ENCODE peak calls at places on chromosomes 2 and 18, in seven cellular contexts. Z, L, K, R, N, Q and O are unnamed samples.

GRCh38 chr2:1685957-1686783 is 58.1 kb downstream of the PXDN start:
- DNase-seq in Z (no peak), L (no peak), K (no peak), R (no peak), N (no peak), Q (no peak), O (peak)

GRCh38 chr2:178258916-178259315 is 64.6 kb downstream of the OSBPL6 start:
- DNase-seq in Z (no peak), L (no peak), K (no peak), R (no peak), N (no peak), Q (no peak), O (no peak)

GRCh38 chr2:56025469-56026193 is 102.0 kb upstream of the EFEMP1 start:
- DNase-seq in Z (no peak), L (no peak), K (no peak), R (no peak), N (no peak), Q (no peak), O (no peak)

GRCh38 chr2:62243983-62244382 is 48.1 kb downstream of the B3GNT2 start:
- DNase-seq in Z (no peak), L (no peak), K (no peak), R (no peak), N (no peak), Q (no peak), O (no peak)

GRCh38 chr18:58316943-58317342 is 272.9 kb downstream of the NEDD4L start:
- DNase-seq in Z (no peak), L (no peak), K (peak), R (no peak), N (no peak), Q (no peak), O (no peak)

GRCh38 chr2:215979615-215980014 is 33.7 kb downstream of the MREG start:
- DNase-seq in Z (no peak), L (peak), K (peak), R (no peak), N (no peak), Q (no peak), O (no peak)

GRCh38 chr2:70887550-70888229 is 48.0 kb upstream of the ATP6V1B1 start:
- DNase-seq in Z (no peak), L (peak), K (no peak), R (peak), N (no peak), Q (no peak), O (no peak)

GRCh38 chr2:132559326-132559725 is 110.7 kb downstream of the LYPD1 start:
- DNase-seq in Z (no peak), L (no peak), K (no peak), R (no peak), N (no peak), Q (no peak), O (no peak)

GRCh38 chr2:223668302-223668998 is 66.3 kb upstream of the SCG2 start:
- DNase-seq in Z (no peak), L (no peak), K (no peak), R (no peak), N (no peak), Q (no peak), O (no peak)

GRCh38 chr2:200869014-200869413 is 4.6 kb upstream of the CLK1 start:
- DNase-seq in Z (no peak), L (no peak), K (no peak), R (no peak), N (no peak), Q (no peak), O (no peak)

GRCh38 chr18:48838921-48839818 is 111.6 kb downstream of the SMAD7 start:
- DNase-seq in Z (no peak), L (no peak), K (no peak), R (no peak), N (no peak), Q (no peak), O (no peak)

DNA sequence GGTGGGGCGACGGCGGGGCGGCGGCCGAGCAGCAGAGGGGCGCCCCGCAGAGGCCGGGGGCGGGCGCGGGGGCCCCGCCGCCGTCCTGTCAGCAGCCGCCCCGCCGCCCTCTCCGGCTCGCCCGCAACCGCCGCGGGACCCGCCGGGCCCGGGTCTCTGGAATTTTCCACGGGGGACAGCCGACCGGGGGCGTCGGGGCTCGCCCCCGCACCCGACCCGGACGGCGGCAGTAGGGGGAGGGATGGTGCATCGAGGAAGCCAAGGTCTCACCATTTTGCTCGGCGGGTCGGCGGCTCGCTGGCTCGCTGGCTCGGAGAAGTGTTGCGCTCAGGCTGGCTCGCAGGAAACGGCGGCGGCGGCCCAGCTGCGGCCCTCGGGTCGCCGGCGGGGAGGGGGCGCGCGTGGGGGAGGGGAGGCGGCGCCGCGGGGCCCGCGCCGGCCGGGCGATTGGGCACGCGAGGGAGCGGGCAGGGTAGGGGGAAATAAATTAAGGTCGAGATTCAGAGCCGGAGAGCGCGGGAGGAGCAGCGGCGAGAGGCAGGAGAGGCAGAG is 401 bp downstream of the PPP3R1 start:
- DNase-seq in Z (no peak), L (peak), K (peak), R (peak), N (no peak), Q (peak), O (peak)
- TF ChIP-seq TAF1 in Z (no peak), L (no peak), K (no peak), R (no peak), N (no peak), Q (no peak), O (no peak)

GRCh38 chr2:117470311-117471095 is 344.0 kb upstream of the DDX18 start:
- DNase-seq in Z (peak), L (peak), K (peak), R (peak), N (no peak), Q (no peak), O (peak)
- TF ChIP-seq TAF1 in Z (no peak), L (no peak), K (no peak), R (no peak), N (no peak), Q (no peak), O (no peak)

GRCh38 chr2:25521126-25521525 is 152.3 kb downstream of the DTNB start:
- DNase-seq in Z (no peak), L (no peak), K (no peak), R (no peak), N (no peak), Q (no peak), O (no peak)
- TF ChIP-seq TAF1 in Z (no peak), L (no peak), K (no peak), R (no peak), N (no peak), Q (no peak), O (no peak)

DNA sequence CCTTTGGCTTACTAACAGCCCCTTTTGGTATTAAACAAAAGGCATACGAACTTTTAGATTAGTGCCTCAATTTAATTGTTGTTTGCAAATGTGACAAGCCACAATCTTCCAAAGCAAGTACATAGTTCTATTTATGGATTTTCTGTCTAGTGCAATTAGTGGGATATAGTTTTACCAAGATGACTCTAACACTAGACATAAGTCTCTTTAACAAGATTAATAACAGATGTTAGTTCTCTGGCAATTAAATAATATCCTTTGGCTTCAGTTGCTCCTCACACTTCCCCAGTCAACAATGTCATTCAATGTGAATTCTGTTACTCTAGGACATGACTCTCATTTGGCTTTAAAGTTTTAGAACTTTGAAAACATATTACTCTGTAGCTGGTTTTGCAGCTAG is 16.7 kb upstream of the MC4R start:
- DNase-seq in Z (no peak), L (no peak), K (no peak), R (no peak), N (no peak), Q (no peak), O (no peak)
- TF ChIP-seq TAF1 in Z (no peak), L (no peak), K (no peak), R (no peak), N (no peak), Q (no peak), O (no peak)

DNA sequence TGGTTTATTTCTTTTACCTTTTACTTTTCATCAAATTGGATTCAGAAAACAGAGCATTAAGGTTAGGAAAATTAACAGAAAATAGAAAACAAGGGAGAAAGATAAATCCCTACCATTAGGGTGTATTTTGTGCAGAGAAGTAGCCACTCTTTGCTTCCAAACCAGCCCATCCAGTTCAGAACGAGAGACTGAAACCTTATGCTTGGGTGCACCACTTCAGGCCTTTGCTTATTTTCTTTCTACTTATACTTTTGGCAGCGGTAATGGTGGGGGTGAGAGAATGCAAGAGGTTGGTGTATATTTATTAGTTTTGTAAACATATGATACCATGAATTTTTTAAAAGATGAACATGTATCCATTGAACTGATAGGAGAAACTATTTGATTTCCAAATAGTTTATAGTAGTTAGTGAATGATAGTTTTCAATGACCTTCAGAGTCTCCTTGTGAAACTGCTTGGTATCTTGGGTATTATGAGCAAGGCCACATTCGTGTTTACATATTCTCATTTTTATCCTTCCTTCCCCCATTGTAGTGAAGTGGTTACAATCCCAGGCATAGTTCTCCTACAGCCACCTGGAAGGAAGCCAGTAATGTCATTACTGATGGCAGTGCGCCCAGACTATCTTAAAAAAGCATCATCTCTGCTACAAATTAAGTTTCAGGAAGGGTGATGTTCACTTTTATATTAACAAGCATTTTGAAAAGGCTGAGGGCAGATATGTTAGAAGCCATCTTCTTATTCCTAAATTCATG is 60.8 kb downstream of the MFSD6 start:
- DNase-seq in Z (peak), L (peak), K (no peak), R (peak), N (no peak), Q (no peak), O (no peak)
- TF ChIP-seq TAF1 in Z (no peak), L (no peak), K (no peak), R (peak), N (peak), Q (no peak), O (no peak)

GRCh38 chr2:119879502-119879901 is 119.8 kb downstream of the PTPN4 start:
- DNase-seq in Z (no peak), L (no peak), K (no peak), R (no peak), N (no peak), Q (no peak), O (no peak)
- TF ChIP-seq TAF1 in Z (no peak), L (no peak), K (no peak), R (no peak), N (no peak), Q (no peak), O (no peak)